ENCODE peak calls at places on chromosomes 7 and 10, in six cellular contexts. One of them, this sample, is unnamed.

GRCh38 chr10:50326757-50327701 is 75.7 kb upstream of the ASAH2 start:
- DNase-seq in H1: no peak
- DNase-seq in neuronal stem cell: no peak
- DNase-seq in trophoblast cell: peak
- DNase-seq in IMR-90: peak
- DNase-seq in H9: no peak
- DNase-seq in this sample: no peak

GRCh38 chr10:112176543-112176942 is 7.0 kb downstream of the GPAM start:
- DNase-seq in IMR-90: no peak
- DNase-seq in trophoblast cell: no peak
- DNase-seq in neuronal stem cell: no peak
- DNase-seq in H9: no peak
- DNase-seq in H1: no peak
- DNase-seq in this sample: no peak

GRCh38 chr10:76106611-76107010 is 675.2 kb downstream of the LRMDA start:
- DNase-seq in neuronal stem cell: no peak
- DNase-seq in trophoblast cell: no peak
- DNase-seq in H1: no peak
- DNase-seq in H9: no peak
- DNase-seq in IMR-90: no peak
- DNase-seq in this sample: no peak

GRCh38 chr10:95414844-95415545 is 124.2 kb upstream of the PDLIM1 start:
- DNase-seq in H9: no peak
- DNase-seq in neuronal stem cell: no peak
- DNase-seq in IMR-90: no peak
- DNase-seq in H1: no peak
- DNase-seq in trophoblast cell: no peak
- DNase-seq in this sample: no peak

GRCh38 chr7:66930341-66930740 is 9.3 kb downstream of the TMEM248 start:
- DNase-seq in IMR-90: peak
- DNase-seq in H9: peak
- DNase-seq in neuronal stem cell: peak
- DNase-seq in H1: peak
- DNase-seq in trophoblast cell: no peak
- DNase-seq in this sample: peak

GRCh38 chr10:70682920-70683600 is 10.8 kb downstream of the ADAMTS14 start:
- DNase-seq in neuronal stem cell: no peak
- DNase-seq in H1: no peak
- DNase-seq in H9: no peak
- DNase-seq in IMR-90: no peak
- DNase-seq in trophoblast cell: no peak
- DNase-seq in this sample: no peak

GRCh38 chr7:152759655-152760383 is at the start of gene ACTR3B:
- DNase-seq in IMR-90: peak
- DNase-seq in neuronal stem cell: peak
- DNase-seq in H1: peak
- DNase-seq in H9: peak
- DNase-seq in trophoblast cell: peak
- DNase-seq in this sample: peak

GRCh38 chr7:122803323-122803722 is 82.9 kb downstream of the CADPS2 start:
- DNase-seq in IMR-90: no peak
- DNase-seq in H1: no peak
- DNase-seq in trophoblast cell: peak
- DNase-seq in H9: no peak
- DNase-seq in neuronal stem cell: peak
- DNase-seq in this sample: no peak

GRCh38 chr10:36066102-36066501 is 424.0 kb upstream of the FZD8 start:
- DNase-seq in H1: no peak
- DNase-seq in neuronal stem cell: no peak
- DNase-seq in IMR-90: no peak
- DNase-seq in H9: no peak
- DNase-seq in trophoblast cell: no peak
- DNase-seq in this sample: no peak

GRCh38 chr7:94696981-94697670 is 41.2 kb upstream of the SGCE start:
- DNase-seq in H1: no peak
- DNase-seq in IMR-90: peak
- DNase-seq in H9: no peak
- DNase-seq in neuronal stem cell: no peak
- DNase-seq in trophoblast cell: peak
- DNase-seq in this sample: peak

GRCh38 chr10:73439605-73440298 is 6.4 kb upstream of the MSS51 start:
- DNase-seq in H9: no peak
- DNase-seq in trophoblast cell: no peak
- DNase-seq in neuronal stem cell: no peak
- DNase-seq in H1: no peak
- DNase-seq in IMR-90: peak
- DNase-seq in this sample: peak

GRCh38 chr10:102117391-102118159 is 2.6 kb downstream of the LDB1 start:
- DNase-seq in IMR-90: peak
- DNase-seq in H9: peak
- DNase-seq in trophoblast cell: no peak
- DNase-seq in neuronal stem cell: peak
- DNase-seq in H1: peak
- DNase-seq in this sample: peak

GRCh38 chr10:24920907-24921881 is 31.2 kb downstream of the PRTFDC1 start:
- DNase-seq in IMR-90: peak
- DNase-seq in trophoblast cell: peak
- DNase-seq in neuronal stem cell: no peak
- DNase-seq in H1: no peak
- DNase-seq in H9: peak
- DNase-seq in this sample: peak

GRCh38 chr7:44071726-44072363 is 6.5 kb upstream of the PGAM2 start:
- DNase-seq in H9: no peak
- DNase-seq in trophoblast cell: no peak
- DNase-seq in H1: no peak
- DNase-seq in neuronal stem cell: no peak
- DNase-seq in IMR-90: no peak
- DNase-seq in this sample: peak

GRCh38 chr7:113891828-113892227 is 27.0 kb downstream of the PPP1R3A start:
- DNase-seq in H9: no peak
- DNase-seq in IMR-90: peak
- DNase-seq in trophoblast cell: no peak
- DNase-seq in neuronal stem cell: no peak
- DNase-seq in H1: no peak
- DNase-seq in this sample: no peak

GRCh38 chr10:71684356-71685173 is 35.0 kb downstream of the C10orf105 start:
- DNase-seq in neuronal stem cell: no peak
- DNase-seq in IMR-90: no peak
- DNase-seq in trophoblast cell: no peak
- DNase-seq in H1: no peak
- DNase-seq in H9: no peak
- DNase-seq in this sample: no peak

GRCh38 chr10:35643151-35643975 is 1.3 kb upstream of the FZD8 start:
- DNase-seq in trophoblast cell: peak
- DNase-seq in IMR-90: peak
- DNase-seq in neuronal stem cell: peak
- DNase-seq in H9: peak
- DNase-seq in H1: peak
- DNase-seq in this sample: peak

GRCh38 chr10:10830316-10831061 is 187.2 kb upstream of the CELF2 start:
- DNase-seq in H9: no peak
- DNase-seq in IMR-90: peak
- DNase-seq in trophoblast cell: peak
- DNase-seq in neuronal stem cell: no peak
- DNase-seq in H1: no peak
- DNase-seq in this sample: peak

DNA sequence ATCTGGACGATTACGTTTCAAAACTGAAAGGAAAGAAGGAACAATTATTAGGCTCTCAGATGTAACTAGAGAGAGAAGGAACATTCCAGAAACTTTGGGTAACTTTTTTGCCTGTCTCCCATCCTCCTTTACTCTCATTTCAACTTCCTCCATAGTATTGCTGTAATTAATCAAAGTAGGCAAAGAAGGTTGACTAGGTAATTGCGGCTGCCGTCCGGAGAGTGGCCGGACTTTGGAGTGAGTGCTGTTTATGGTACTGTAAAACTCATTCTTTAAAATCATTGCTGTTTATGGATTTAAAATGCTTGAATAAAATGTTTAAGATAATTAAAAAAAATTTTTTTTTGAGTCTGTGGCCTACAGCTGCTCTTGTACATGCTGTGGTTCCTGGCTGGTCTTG is 56.4 kb downstream of the RBM33 start:
- DNase-seq in trophoblast cell: no peak
- DNase-seq in IMR-90: no peak
- DNase-seq in H9: no peak
- DNase-seq in H1: no peak
- DNase-seq in neuronal stem cell: no peak
- DNase-seq in this sample: no peak
- H4K91ac ChIP-seq in trophoblast cell: no peak
- H4K91ac ChIP-seq in IMR-90: no peak
- H4K91ac ChIP-seq in H9: no peak
- H4K91ac ChIP-seq in H1: no peak
- H4K91ac ChIP-seq in neuronal stem cell: no peak
- H4K91ac ChIP-seq in this sample: no peak

GRCh38 chr7:108525327-108525984 is 479 bp downstream of the PNPLA8 start:
- DNase-seq in H9: peak
- DNase-seq in neuronal stem cell: no peak
- DNase-seq in trophoblast cell: peak
- DNase-seq in IMR-90: peak
- DNase-seq in H1: no peak
- DNase-seq in this sample: peak
- H4K91ac ChIP-seq in H9: no peak
- H4K91ac ChIP-seq in neuronal stem cell: no peak
- H4K91ac ChIP-seq in trophoblast cell: peak
- H4K91ac ChIP-seq in IMR-90: peak
- H4K91ac ChIP-seq in H1: no peak
- H4K91ac ChIP-seq in this sample: peak

DNA sequence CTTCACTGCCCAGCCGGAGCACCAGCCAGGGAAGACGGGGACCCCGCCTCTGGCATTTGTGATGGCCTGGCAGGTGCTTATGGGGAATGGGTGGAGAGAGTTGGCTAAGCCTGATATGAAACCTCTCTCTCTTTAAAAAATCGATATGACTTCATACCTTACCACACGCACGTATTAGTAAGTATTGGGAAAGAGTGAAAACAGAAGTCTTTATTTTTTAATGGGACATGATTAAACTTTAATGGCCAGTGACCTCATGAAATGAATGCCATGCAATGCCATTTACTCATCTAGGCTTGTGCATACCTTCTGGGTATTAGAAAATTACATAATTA is 110.2 kb upstream of the SHH start:
- DNase-seq in IMR-90: no peak
- DNase-seq in trophoblast cell: no peak
- DNase-seq in H9: no peak
- DNase-seq in neuronal stem cell: no peak
- DNase-seq in H1: no peak
- DNase-seq in this sample: no peak
- H4K91ac ChIP-seq in IMR-90: no peak
- H4K91ac ChIP-seq in trophoblast cell: no peak
- H4K91ac ChIP-seq in H9: no peak
- H4K91ac ChIP-seq in neuronal stem cell: no peak
- H4K91ac ChIP-seq in H1: no peak
- H4K91ac ChIP-seq in this sample: no peak

GRCh38 chr7:31924228-31924627 is 146.0 kb downstream of the PDE1C start:
- DNase-seq in neuronal stem cell: no peak
- DNase-seq in trophoblast cell: no peak
- DNase-seq in H9: no peak
- DNase-seq in IMR-90: no peak
- DNase-seq in H1: no peak
- DNase-seq in this sample: no peak
- H4K91ac ChIP-seq in neuronal stem cell: no peak
- H4K91ac ChIP-seq in trophoblast cell: no peak
- H4K91ac ChIP-seq in H9: no peak
- H4K91ac ChIP-seq in IMR-90: no peak
- H4K91ac ChIP-seq in H1: no peak
- H4K91ac ChIP-seq in this sample: no peak

DNA sequence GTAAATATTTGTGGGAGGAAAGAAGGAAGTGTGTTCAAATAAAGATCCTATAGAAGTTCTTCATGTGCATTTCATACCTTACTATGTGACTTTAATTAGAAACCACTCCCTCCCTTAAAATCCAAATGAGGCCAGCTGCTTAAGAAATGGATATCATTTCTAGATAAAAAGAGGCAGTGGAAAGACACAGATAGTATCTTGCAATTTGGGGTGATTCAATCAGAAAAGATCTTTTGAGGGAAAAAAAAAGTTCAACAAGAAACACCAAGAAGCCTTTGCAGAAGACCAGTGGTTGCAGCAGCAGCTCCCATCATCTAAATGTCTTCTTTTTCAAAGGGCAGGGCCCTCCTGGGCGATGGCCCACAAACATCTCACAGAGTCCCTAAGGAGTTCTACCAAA is 200.1 kb downstream of the LRRN3 start:
- DNase-seq in IMR-90: no peak
- DNase-seq in trophoblast cell: no peak
- DNase-seq in neuronal stem cell: no peak
- DNase-seq in H1: no peak
- DNase-seq in H9: no peak
- DNase-seq in this sample: no peak
- H4K91ac ChIP-seq in IMR-90: no peak
- H4K91ac ChIP-seq in trophoblast cell: no peak
- H4K91ac ChIP-seq in neuronal stem cell: no peak
- H4K91ac ChIP-seq in H1: no peak
- H4K91ac ChIP-seq in H9: no peak
- H4K91ac ChIP-seq in this sample: no peak

GRCh38 chr7:47326220-47326619 is 255.7 kb downstream of the TNS3 start:
- DNase-seq in trophoblast cell: peak
- DNase-seq in H9: no peak
- DNase-seq in H1: peak
- DNase-seq in IMR-90: peak
- DNase-seq in neuronal stem cell: no peak
- DNase-seq in this sample: peak
- H4K91ac ChIP-seq in trophoblast cell: no peak
- H4K91ac ChIP-seq in H9: no peak
- H4K91ac ChIP-seq in H1: no peak
- H4K91ac ChIP-seq in IMR-90: no peak
- H4K91ac ChIP-seq in neuronal stem cell: no peak
- H4K91ac ChIP-seq in this sample: peak

GRCh38 chr7:21428642-21428941 is 709 bp downstream of the SP4 start:
- DNase-seq in H9: no peak
- DNase-seq in neuronal stem cell: no peak
- DNase-seq in IMR-90: no peak
- DNase-seq in trophoblast cell: no peak
- DNase-seq in H1: no peak
- DNase-seq in this sample: no peak

GRCh38 chr7:21429021-21429420 is 1.1 kb downstream of the SP4 start:
- DNase-seq in H1: no peak
- DNase-seq in H9: no peak
- DNase-seq in IMR-90: no peak
- DNase-seq in neuronal stem cell: no peak
- DNase-seq in trophoblast cell: no peak
- DNase-seq in this sample: no peak

GRCh38 chr7:21427861-21428641 is at the start of gene SP4:
- DNase-seq in H1: peak
- DNase-seq in H9: peak
- DNase-seq in IMR-90: peak
- DNase-seq in neuronal stem cell: peak
- DNase-seq in trophoblast cell: peak
- DNase-seq in this sample: peak

GRCh38 chr7:21429786-21430574 is 2.1 kb downstream of the SP4 start:
- DNase-seq in trophoblast cell: no peak
- DNase-seq in H9: no peak
- DNase-seq in H1: no peak
- DNase-seq in neuronal stem cell: no peak
- DNase-seq in IMR-90: no peak
- DNase-seq in this sample: no peak

DNA sequence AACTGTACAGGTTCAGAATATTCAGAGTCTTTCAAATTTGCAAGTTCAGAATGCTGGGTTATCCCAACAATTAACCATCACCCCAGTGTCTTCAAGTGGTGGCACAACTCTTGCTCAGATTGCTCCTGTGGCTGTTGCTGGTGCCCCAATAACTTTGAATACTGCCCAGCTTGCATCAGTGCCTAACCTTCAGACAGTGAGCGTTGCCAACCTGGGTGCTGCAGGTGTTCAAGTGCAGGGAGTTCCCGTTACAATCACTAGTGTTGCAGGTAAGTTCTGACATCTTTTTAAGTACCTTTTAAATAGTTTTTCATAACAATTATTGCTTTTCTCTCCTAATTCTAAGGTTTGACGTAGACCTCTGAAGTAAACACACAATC is 2.7 kb downstream of the SP4 start:
- DNase-seq in trophoblast cell: no peak
- DNase-seq in neuronal stem cell: no peak
- DNase-seq in IMR-90: no peak
- DNase-seq in H1: no peak
- DNase-seq in H9: no peak
- DNase-seq in this sample: no peak
- H4K91ac ChIP-seq in trophoblast cell: no peak
- H4K91ac ChIP-seq in neuronal stem cell: no peak
- H4K91ac ChIP-seq in IMR-90: no peak
- H4K91ac ChIP-seq in H1: no peak
- H4K91ac ChIP-seq in H9: no peak
- H4K91ac ChIP-seq in this sample: no peak